ENCODE peak calls at places on chromosomes 3 and 15, in ten cellular contexts. F, J, R, Y, U, T, W, Z, C and B are unnamed samples.

GRCh38 chr3:66028457-66028856 is 10.3 kb downstream of the MAGI1 start:
- DNase-seq in W (no peak), T (no peak), F (no peak), R (no peak), C (no peak), Y (no peak), U (no peak), J (no peak), Z (no peak), B (no peak)

GRCh38 chr3:174216948-174217718 is 642.0 kb upstream of the NAALADL2 start:
- DNase-seq in F (no peak), W (no peak), T (no peak), R (no peak), C (no peak), J (no peak), U (no peak), Z (no peak), Y (no peak), B (no peak)

GRCh38 chr15:100918690-100919480 is at the start of gene LRRK1:
- DNase-seq in R (peak), U (peak), T (peak), Y (peak), C (no peak), F (peak), W (peak), Z (peak), J (no peak), B (peak)

GRCh38 chr3:193928354-193929209 is 207.4 kb upstream of the HES1 start:
- DNase-seq in T (peak), F (no peak), C (no peak), Y (no peak), R (peak), Z (peak), U (no peak), W (no peak), J (no peak), B (no peak)

GRCh38 chr3:113873814-113874526 is 35.4 kb downstream of the GRAMD1C start:
- DNase-seq in W (no peak), U (no peak), J (no peak), C (no peak), Y (no peak), R (no peak), T (no peak), F (no peak), Z (no peak), B (no peak)

GRCh38 chr3:179450321-179450720 is 949 bp downstream of the GNB4 start:
- DNase-seq in W (no peak), C (no peak), Z (no peak), Y (no peak), T (peak), J (no peak), R (no peak), F (no peak), U (no peak), B (no peak)

GRCh38 chr3:69088033-69088432 is 3.3 kb downstream of the ARL6IP5 start:
- DNase-seq in R (no peak), Z (no peak), T (peak), U (peak), C (no peak), W (peak), F (no peak), J (no peak), Y (no peak), B (peak)

GRCh38 chr3:157541506-157542236 is 38.5 kb upstream of the VEPH1 start:
- DNase-seq in U (no peak), R (no peak), T (no peak), W (no peak), J (no peak), Z (no peak), C (no peak), F (no peak), Y (no peak), B (no peak)

GRCh38 chr3:30073622-30074021 is 532.8 kb upstream of the TGFBR2 start:
- DNase-seq in Z (peak), F (peak), U (no peak), Y (no peak), J (no peak), C (no peak), W (peak), R (no peak), T (no peak), B (no peak)

GRCh38 chr3:186772886-186773417 is 10.4 kb upstream of the EIF4A2 start:
- DNase-seq in Y (peak), W (no peak), T (peak), C (no peak), Z (no peak), R (peak), F (no peak), U (peak), J (peak), B (peak)